ENCODE peak calls at places on chromosomes 13 and 19, in five cellular contexts. P is CD8-positive, alpha-beta memory T cell; M is RPMI7951; G is ovary; J is HFFc6. L is an unnamed sample.

GRCh38 chr13:106299616-106300015 is 235.8 kb downstream of the EFNB2 start:
- DNase-seq in M (no peak), G (no peak), J (no peak), P (no peak), L (no peak)

GRCh38 chr13:23570099-23570926 is at the start of gene TNFRSF19:
- DNase-seq in J (peak), P (no peak), M (peak), G (no peak), L (no peak)

GRCh38 chr19:4455742-4456565 is 1.6 kb downstream of the UBXN6 start:
- DNase-seq in P (no peak), G (peak), M (peak), J (peak), L (no peak)

GRCh38 chr13:42786696-42787095 is 5.3 kb downstream of the FAM216B start:
- DNase-seq in J (no peak), P (no peak), G (no peak), M (no peak), L (no peak)

GRCh38 chr13:44576396-44577235 is 486 bp upstream of the TSC22D1 start:
- DNase-seq in P (peak), J (no peak), M (peak), G (peak), L (peak)

GRCh38 chr13:98581971-98582702 is 5.2 kb upstream of the STK24 start:
- DNase-seq in P (no peak), M (peak), G (no peak), J (peak), L (no peak)

GRCh38 chr19:47518139-47518538 is 3.3 kb upstream of the NAPA start:
- DNase-seq in G (no peak), P (peak), M (no peak), J (no peak), L (peak)

GRCh38 chr13:36154567-36155231 is 23.5 kb upstream of the DCLK1 start:
- DNase-seq in J (no peak), P (no peak), M (no peak), G (no peak), L (no peak)

GRCh38 chr19:16225279-16226183 is 27.8 kb downstream of the AP1M1 start:
- DNase-seq in J (no peak), P (no peak), G (no peak), M (no peak), L (no peak)

GRCh38 chr13:40996433-40997095 is 22.6 kb downstream of the ELF1 start:
- DNase-seq in G (no peak), P (no peak), J (no peak), M (no peak), L (no peak)

GRCh38 chr19:37855098-37855497 is 51.3 kb downstream of the WDR87 start:
- DNase-seq in J (no peak), P (no peak), M (no peak), G (no peak), L (peak)

GRCh38 chr19:3434630-3435553 is 45.4 kb downstream of the SMIM24 start:
- DNase-seq in P (peak), J (peak), M (peak), G (peak), L (peak)